ENCODE peak calls at places on chromosomes 3 and 15, in eight cellular contexts. P is mesendoderm; R is NCI-H226; J is activated CD8-positive, alpha-beta memory T cell treated with anti-CD3 and anti-CD28 coated beads for 1 hour; E is HS-5; N is adrenal gland; T is CD4-positive, alpha-beta memory T cell; I is NCI-H524 treated with DMSO at 0.1 percent for 48 hours. K is an unnamed sample.

GRCh38 chr15:26453914-26454313 is 319.0 kb downstream of the GABRB3 start:
- DNase-seq in T (no peak), J (no peak), P (peak), I (no peak), E (no peak), R (no peak), N (no peak), K (peak)

GRCh38 chr3:169118666-169119370 is 544.7 kb downstream of the MECOM start:
- DNase-seq in T (no peak), J (no peak), P (no peak), E (no peak), R (no peak), N (no peak), I (peak), K (no peak)

GRCh38 chr3:134791992-134792391 is 3.1 kb upstream of the EPHB1 start:
- DNase-seq in P (no peak), T (no peak), N (no peak), E (no peak), I (no peak), J (no peak), R (no peak), K (no peak)

GRCh38 chr15:38536201-38536676 is 28.4 kb downstream of the RASGRP1 start:
- DNase-seq in T (no peak), R (peak), P (no peak), N (peak), J (no peak), I (no peak), E (peak), K (no peak)

GRCh38 chr3:119930286-119930685 is 148.4 kb downstream of the NR1I2 start:
- DNase-seq in N (no peak), T (no peak), R (no peak), E (no peak), J (no peak), P (no peak), I (no peak), K (no peak)

GRCh38 chr3:173583496-173583895 is 186.0 kb downstream of the NLGN1 start:
- DNase-seq in E (no peak), N (no peak), T (no peak), J (no peak), I (no peak), R (no peak), P (peak), K (peak)

GRCh38 chr3:38609386-38610111 is 39.9 kb downstream of the SCN5A start:
- DNase-seq in I (no peak), J (no peak), T (no peak), P (no peak), R (no peak), N (no peak), E (no peak), K (peak)

GRCh38 chr15:27933562-27933961 is 165.6 kb downstream of the OCA2 start:
- DNase-seq in R (no peak), E (no peak), P (no peak), I (no peak), J (no peak), T (no peak), N (no peak), K (no peak)

GRCh38 chr3:188349963-188350332 is 196.0 kb downstream of the LPP start:
- DNase-seq in P (no peak), I (no peak), T (no peak), N (no peak), E (no peak), J (no peak), R (no peak), K (no peak)

GRCh38 chr3:117411991-117412390 is 702.4 kb downstream of the TUSC7 start:
- DNase-seq in I (no peak), N (no peak), R (no peak), T (no peak), J (no peak), E (no peak), P (no peak), K (no peak)

GRCh38 chr3:51974963-51975856 is at the start of gene ABHD14A:
- DNase-seq in T (peak), I (no peak), R (peak), N (peak), E (no peak), P (peak), J (no peak), K (peak)

K was measured in endodermal cell.